ENCODE peak calls at places on chromosome 19, in nine cellular contexts. G, Y, V, Q, L, Z, X, U and M are unnamed samples. For H3K27me3 and H3K4me1, the result is how much of the 10 kb centered on the place peaks cover.

GRCh38 chr19:53977991-53978731 is 13.3 kb upstream of the CACNG6 start:
- DNase-seq in Y (no peak), U (no peak), L (peak), Z (no peak), G (no peak), Q (peak), V (peak), X (peak), M (no peak)

GRCh38 chr19:5536337-5536894 is 31.3 kb downstream of the TINCR start:
- DNase-seq in X (peak), U (no peak), V (peak), L (no peak), Q (peak), G (no peak), Y (no peak), Z (no peak), M (no peak)

GRCh38 chr19:4519521-4520277 is 1.4 kb upstream of the PLIN4 start:
- DNase-seq in Z (no peak), Y (no peak), G (peak), Q (no peak), X (peak), U (no peak), V (no peak), L (no peak), M (no peak)

GRCh38 chr19:6811906-6812305 is 39.4 kb downstream of the VAV1 start:
- DNase-seq in Z (no peak), V (no peak), Y (peak), X (no peak), L (no peak), U (no peak), Q (no peak), G (no peak), M (peak)

GRCh38 chr19:17107546-17108452 is 32.2 kb downstream of the MYO9B start:
- DNase-seq in Z (peak), V (no peak), Q (peak), G (peak), X (peak), L (no peak), Y (peak), U (peak), M (no peak)

GRCh38 chr19:34432797-34433196 is 4.6 kb downstream of the UBA2 start:
- DNase-seq in V (peak), G (no peak), Q (peak), Z (peak), Y (no peak), U (peak), L (no peak), X (peak), M (no peak)

GRCh38 chr19:11181488-11181887 is 15.9 kb downstream of the KANK2 start:
- DNase-seq in V (no peak), Y (no peak), X (no peak), G (no peak), Q (no peak), L (no peak), U (no peak), Z (no peak), M (no peak)

GRCh38 chr19:55095260-55096060 is 19.8 kb downstream of the EPS8L1 start:
- DNase-seq in Y (no peak), Z (no peak), V (no peak), G (no peak), X (no peak), U (no peak), L (no peak), Q (no peak), M (no peak)

GRCh38 chr19:49829200-49829599 is 11.1 kb downstream of the MED25 start:
- DNase-seq in Z (no peak), Q (no peak), G (no peak), L (no peak), V (no peak), X (no peak), Y (no peak), U (no peak), M (no peak)

GRCh38 chr19:49820125-49820524 is 2.0 kb downstream of the MED25 start:
- DNase-seq in U (no peak), G (no peak), V (no peak), Z (no peak), Q (no peak), X (no peak), L (no peak), Y (no peak), M (no peak)

GRCh38 chr19:49827034-49827433 is 8.9 kb downstream of the MED25 start:
- DNase-seq in Q (no peak), Z (no peak), V (no peak), X (no peak), Y (no peak), U (no peak), L (no peak), G (no peak), M (no peak)

GRCh38 chr19:49823472-49823871 is 5.4 kb downstream of the MED25 start:
- DNase-seq in V (no peak), Q (no peak), Z (no peak), U (no peak), L (no peak), G (no peak), X (no peak), Y (no peak), M (no peak)

DNA sequence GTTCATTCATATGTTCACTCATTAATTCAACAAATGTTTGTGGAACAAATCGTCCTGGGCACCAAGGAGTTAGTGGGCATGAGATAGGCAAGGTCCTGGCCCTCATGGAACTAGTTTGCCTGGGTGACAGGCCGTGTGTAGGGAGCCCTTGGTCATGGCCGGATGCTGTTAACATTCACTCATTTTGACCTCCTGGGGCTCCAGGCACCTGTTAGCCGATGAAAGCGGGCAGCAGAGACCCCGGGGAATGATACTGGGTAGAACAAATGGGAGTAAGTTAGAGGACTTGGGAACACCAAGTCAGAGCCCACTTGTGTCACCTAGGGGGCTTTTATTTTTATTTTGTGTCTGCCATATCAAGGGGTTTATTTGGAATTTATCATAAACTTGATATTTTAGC is 6.6 kb downstream of the MED25 start:
- DNase-seq in Z (no peak), U (no peak), G (no peak), Q (no peak), L (no peak), V (no peak), X (no peak), Y (no peak), M (no peak)
- H3K27me3 ChIP-seq in Z (under half), U (under half), G (under half), Q (under half), L (under half), V (under half), X (under half), Y (under half), M (under half)

GRCh38 chr19:33390120-33390907 is 16.8 kb downstream of the CEBPG start:
- DNase-seq in Y (no peak), G (peak), V (no peak), X (peak), Z (no peak), Q (peak), L (no peak), U (peak), M (no peak)

GRCh38 chr19:33388817-33389573 is 15.5 kb downstream of the CEBPG start:
- DNase-seq in V (no peak), X (peak), G (no peak), Y (no peak), Z (no peak), L (no peak), Q (peak), U (no peak), M (no peak)

GRCh38 chr19:33388231-33388816 is 14.8 kb downstream of the CEBPG start:
- DNase-seq in U (no peak), G (no peak), X (no peak), Y (no peak), Z (no peak), Q (peak), V (no peak), L (no peak), M (no peak)

GRCh38 chr19:33390908-33391630 is 17.6 kb downstream of the CEBPG start:
- DNase-seq in Z (no peak), L (no peak), Y (no peak), V (no peak), Q (peak), G (no peak), U (peak), X (no peak), M (no peak)

DNA sequence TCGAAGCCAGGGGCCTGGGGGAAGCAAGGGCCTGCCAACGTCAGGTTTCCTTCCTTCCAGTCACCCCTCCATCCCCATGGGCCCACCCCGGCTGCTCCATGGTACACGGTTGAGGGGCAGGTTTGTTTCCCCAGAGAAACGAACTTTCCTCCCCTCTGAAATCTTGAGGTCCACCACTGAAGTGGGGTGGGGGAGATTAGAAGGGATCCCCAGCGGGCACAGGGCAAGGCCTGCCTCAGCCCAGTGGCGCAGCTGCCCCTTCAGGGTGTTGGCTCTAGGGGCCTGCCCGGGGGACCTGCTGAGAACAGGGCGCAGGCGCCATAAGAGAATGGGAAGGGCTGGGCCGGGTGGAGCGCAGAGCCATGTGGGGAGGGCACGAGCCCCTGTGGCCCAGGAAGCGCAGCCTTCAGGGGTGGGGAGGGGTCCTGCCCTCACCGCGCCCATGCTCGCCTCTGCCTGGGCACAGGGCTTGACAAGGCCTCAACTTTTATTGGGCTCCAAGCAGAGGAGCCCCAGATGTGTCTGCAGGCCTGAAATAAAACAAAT is 16.1 kb downstream of the CEBPG start:
- DNase-seq in X (no peak), G (no peak), Q (peak), V (no peak), Z (no peak), U (peak), L (no peak), Y (no peak), M (no peak)
- H3K4me1 ChIP-seq in X (half or more), G (under half), Q (under half), V (under half), Z (under half), U (half or more), L (under half), Y (under half), M (under half)

GRCh38 chr19:13024126-13024957 is 29.1 kb downstream of the NFIX start:
- DNase-seq in Q (no peak), Z (no peak), U (no peak), L (no peak), V (no peak), Y (no peak), X (no peak), G (no peak), M (no peak)

GRCh38 chr19:13022859-13023636 is 27.8 kb downstream of the NFIX start:
- DNase-seq in Y (peak), G (peak), V (no peak), X (peak), U (peak), Q (peak), Z (no peak), L (no peak), M (no peak)

GRCh38 chr19:13023666-13024065 is 28.4 kb downstream of the NFIX start:
- DNase-seq in X (no peak), Z (no peak), Q (no peak), V (no peak), G (no peak), U (no peak), L (no peak), Y (no peak), M (no peak)

GRCh38 chr19:13020002-13020414 is 24.7 kb downstream of the NFIX start:
- DNase-seq in Z (no peak), L (no peak), X (no peak), Q (no peak), V (no peak), G (no peak), Y (no peak), U (no peak), M (no peak)

GRCh38 chr19:13022111-13022858 is 27.0 kb downstream of the NFIX start:
- DNase-seq in Z (no peak), V (no peak), Y (no peak), X (peak), L (no peak), G (no peak), Q (no peak), U (no peak), M (no peak)
- H3K27me3 ChIP-seq in Z (under half), V (half or more), Y (under half), X (under half), L (under half), G (under half), Q (under half), U (under half), M (under half)

GRCh38 chr19:3358919-3359849 is 7.2 kb upstream of the NFIC start:
- DNase-seq in Q (peak), X (peak), L (peak), U (peak), Y (no peak), G (peak), Z (no peak), V (peak), M (no peak)
- H3K4me1 ChIP-seq in Q (under half), X (under half), L (under half), U (under half), Y (under half), G (under half), Z (under half), V (under half), M (under half)

DNA sequence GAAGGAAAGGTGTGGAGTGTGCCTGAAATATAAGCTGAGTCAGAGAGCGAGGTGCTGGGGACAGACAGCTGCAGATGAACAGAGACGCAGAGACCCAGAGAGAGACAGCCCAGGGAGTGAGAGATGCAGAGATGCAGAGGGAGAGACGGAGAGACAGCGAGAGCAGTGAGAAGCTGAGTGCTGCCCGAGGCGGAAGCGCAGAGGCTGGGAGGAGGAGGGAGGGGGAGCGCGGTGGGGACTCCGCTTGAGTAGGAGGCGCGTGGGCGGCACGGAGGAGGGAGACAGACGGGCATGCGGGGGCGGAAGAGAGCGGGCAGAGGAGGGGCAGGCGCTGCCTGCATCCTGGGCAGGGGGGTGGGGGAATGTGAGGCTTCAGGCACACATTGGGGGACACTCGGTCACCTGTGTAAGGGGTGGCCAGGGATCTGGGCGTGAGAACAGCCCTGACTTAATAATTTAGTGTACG is 25.7 kb downstream of the SLC8A2 start:
- DNase-seq in Z (no peak), U (no peak), Y (no peak), V (peak), X (no peak), Q (peak), L (peak), G (peak), M (no peak)
- H3K27me3 ChIP-seq in Z (under half), U (half or more), Y (under half), V (under half), X (half or more), Q (under half), L (under half), G (half or more), M (under half)

GRCh38 chr19:38708413-38709024 is 35.8 kb downstream of the CAPN12 start:
- DNase-seq in L (no peak), Y (no peak), V (no peak), Z (no peak), X (no peak), G (no peak), Q (no peak), U (no peak), M (no peak)

GRCh38 chr19:38710416-38710702 is 33.9 kb downstream of the CAPN12 start:
- DNase-seq in X (no peak), V (no peak), U (no peak), Q (no peak), Z (no peak), Y (no peak), L (no peak), G (no peak), M (no peak)

GRCh38 chr19:38709119-38709518 is 35.2 kb downstream of the CAPN12 start:
- DNase-seq in L (no peak), U (no peak), V (no peak), G (no peak), Q (no peak), Z (no peak), Y (no peak), X (no peak), M (no peak)

GRCh38 chr19:38710928-38711725 is 33.1 kb downstream of the CAPN12 start:
- DNase-seq in Q (no peak), Z (no peak), X (no peak), U (peak), Y (no peak), V (no peak), G (no peak), L (no peak), M (no peak)

GRCh38 chr19:38709671-38710415 is 34.4 kb downstream of the CAPN12 start:
- DNase-seq in X (no peak), V (no peak), G (no peak), L (no peak), Z (no peak), Q (no peak), Y (no peak), U (no peak), M (no peak)
- H3K4me1 ChIP-seq in X (half or more), V (under half), G (under half), L (under half), Z (under half), Q (under half), Y (under half), U (half or more), M (under half)